ENCODE peak calls at places on chromosomes 7 and 10, in four cellular contexts. L is testis, J is dorsolateral prefrontal cortex, P is heart right ventricle. A is an unnamed sample.

GRCh38 chr7:49773939-49774458 is 561 bp downstream of the VWC2 start:
- DNase-seq in J (no peak), L (no peak), P (peak; percentile 28), A (no peak)

GRCh38 chr10:108385963-108386362 is 1221.5 kb upstream of the SORCS1 start:
- DNase-seq in J (no peak), L (no peak), P (no peak), A (no peak)

GRCh38 chr7:80767655-80768054 is 129.2 kb downstream of the CD36 start:
- DNase-seq in L (no peak), P (no peak), J (no peak), A (no peak)

GRCh38 chr10:7311256-7312178 is 99.3 kb downstream of the SFMBT2 start:
- DNase-seq in L (no peak), P (no peak), J (no peak), A (no peak)

GRCh38 chr10:21494221-21495001 is 31.1 kb downstream of the SKIDA1 start:
- DNase-seq in L (peak; percentile 56), P (peak; percentile 52), J (no peak), A (peak; percentile 48)

GRCh38 chr7:11747715-11748485 is 84.1 kb downstream of the THSD7A start:
- DNase-seq in J (no peak), P (no peak), L (no peak), A (no peak)

GRCh38 chr7:157609932-157610640 is 273.3 kb downstream of the DNAJB6 start:
- DNase-seq in P (no peak), J (no peak), L (no peak), A (no peak)

GRCh38 chr7:77687100-77687746 is 9.0 kb upstream of the RSBN1L start:
- DNase-seq in L (no peak), P (no peak), J (no peak), A (no peak)

GRCh38 chr10:95430231-95430951 is 130.8 kb downstream of the SORBS1 start:
- DNase-seq in L (peak; percentile 61), J (no peak), P (no peak), A (no peak)

GRCh38 chr10:109735776-109736175 is 187.5 kb downstream of the XPNPEP1 start:
- DNase-seq in L (no peak), P (no peak), J (no peak), A (no peak)

GRCh38 chr10:76352300-76352699 is 920.9 kb downstream of the LRMDA start:
- DNase-seq in J (no peak), L (no peak), P (no peak), A (no peak)

GRCh38 chr10:83555264-83555663 is 584.0 kb upstream of the GHITM start:
- DNase-seq in J (no peak), L (no peak), P (no peak), A (peak; percentile 24)

GRCh38 chr10:128612631-128613030 is 486.4 kb upstream of the MKI67 start:
- DNase-seq in L (no peak), P (no peak), J (no peak), A (no peak)

GRCh38 chr10:12194752-12195271 is 879 bp downstream of the NUDT5 start:
- DNase-seq in L (peak; percentile 45), P (peak; percentile 44), J (no peak), A (peak; percentile 32)

GRCh38 chr10:128047337-128047736 is 78.9 kb downstream of the MKI67 start:
- DNase-seq in P (peak; percentile 65), L (peak; percentile 90), J (peak; percentile 56), A (peak; percentile 70)

GRCh38 chr10:112953760-112954159 is 3.7 kb downstream of the TCF7L2 start:
- DNase-seq in L (no peak), P (no peak), J (no peak), A (no peak)
- H3K4me3 ChIP-seq in L (peak overlapping the region; percentile 81), P (peak overlapping the region; percentile 78), J (peak overlapping the region; percentile 75), A (no peak overlapping the region)

GRCh38 chr7:23472046-23472445 is 1.8 kb upstream of the IGF2BP3 start:
- DNase-seq in J (no peak), L (no peak), P (no peak), A (peak; percentile 25)

GRCh38 chr7:23469961-23470250 is 385 bp downstream of the IGF2BP3 start:
- DNase-seq in L (no peak), P (no peak), J (no peak), A (no peak)

GRCh38 chr7:23471090-23471859 is 984 bp upstream of the IGF2BP3 start:
- DNase-seq in P (peak; percentile 17), L (no peak), J (no peak), A (peak; percentile 92)

GRCh38 chr7:23469150-23469960 is 936 bp downstream of the IGF2BP3 start:
- DNase-seq in L (no peak), J (no peak), P (no peak), A (peak; percentile 74)

DNA sequence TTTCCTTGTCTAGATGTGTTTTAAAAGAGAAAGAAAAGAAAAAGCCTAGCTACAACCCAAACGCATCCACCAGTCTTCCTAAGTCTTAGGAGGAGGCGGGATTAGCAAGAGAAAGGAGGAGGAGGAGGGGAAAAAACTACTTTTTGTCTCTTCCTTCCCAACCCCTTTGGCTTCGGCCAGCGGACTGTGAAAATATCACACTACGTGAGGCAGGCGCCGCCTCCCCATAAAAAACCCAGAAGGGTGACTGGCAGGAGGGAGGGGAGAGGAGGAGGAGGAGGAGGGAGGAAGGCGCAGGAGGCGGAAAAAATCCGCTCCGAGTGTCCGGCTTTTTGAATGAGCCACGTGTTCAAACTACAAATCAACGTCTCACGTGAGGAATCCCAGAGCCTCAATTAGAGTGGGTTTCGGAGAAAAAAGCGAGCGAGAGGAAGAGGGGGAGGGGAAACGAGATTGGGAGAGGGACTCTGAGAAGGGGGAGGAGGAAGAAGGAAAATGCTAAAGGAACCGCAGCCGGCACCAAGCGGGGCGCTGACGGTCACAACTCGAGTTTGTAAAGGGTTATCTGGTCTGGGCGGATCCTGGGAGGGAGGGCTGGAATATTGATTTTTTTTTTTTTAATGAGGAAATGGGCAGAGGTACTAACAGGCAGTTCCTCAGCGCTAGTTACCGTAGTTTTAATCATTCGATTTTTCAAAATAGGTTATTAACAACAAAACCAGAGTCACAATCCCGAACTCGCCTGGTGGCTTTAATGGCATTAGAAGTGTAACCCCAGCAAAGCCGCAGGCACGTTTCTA is at the start of gene IGF2BP3:
- DNase-seq in P (no peak), J (no peak), L (no peak), A (peak; percentile 83)
- TF ChIP-seq CTCF in P (no peak), J (no peak), L (no peak), A (no peak)

DNA sequence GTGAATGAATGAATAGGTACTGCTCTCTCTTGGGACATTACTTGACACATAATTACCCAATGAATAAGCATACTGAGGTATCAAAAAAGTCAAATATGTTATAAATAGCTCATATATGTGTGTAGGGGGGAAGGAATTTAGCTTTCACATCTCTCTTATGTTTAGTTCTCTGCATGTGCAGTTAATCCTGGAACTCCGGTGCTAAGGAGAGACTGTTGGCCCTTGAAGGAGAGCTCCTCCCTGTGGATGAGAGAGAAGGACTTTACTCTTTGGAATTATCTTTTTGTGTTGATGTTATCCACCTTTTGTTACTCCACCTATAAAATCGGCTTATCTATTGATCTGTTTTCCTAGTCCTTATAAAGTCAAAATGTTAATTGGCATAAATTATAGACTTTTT is 1.2 kb downstream of the CFTR start:
- DNase-seq in P (no peak), J (no peak), L (no peak), A (no peak)
- H3K4me3 ChIP-seq in P (no peak overlapping the region), J (no peak overlapping the region), L (no peak overlapping the region), A (no peak overlapping the region)

DNA sequence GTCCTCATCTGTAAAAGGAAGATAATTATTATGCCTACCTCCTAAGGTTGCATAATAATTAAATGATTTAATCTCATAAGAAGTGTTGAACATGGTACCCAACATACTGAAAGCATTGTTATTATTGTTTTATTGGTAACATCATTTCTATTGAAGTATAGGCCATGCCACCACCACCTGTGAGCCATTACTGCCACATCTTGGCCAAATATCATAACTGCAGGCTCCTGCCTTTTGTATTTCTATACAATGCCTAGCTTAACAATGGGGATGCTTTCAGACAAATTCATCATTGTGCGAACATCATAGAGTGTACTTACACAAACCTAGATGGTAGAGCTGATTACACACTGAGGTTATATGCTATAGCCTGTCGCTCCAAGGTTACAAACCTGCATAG is 61.1 kb upstream of the NPSR1 start:
- DNase-seq in J (no peak), P (no peak), L (peak; percentile 25), A (no peak)
- TF ChIP-seq CTCF in J (no peak), P (peak; percentile 46), L (peak; percentile 5), A (peak; percentile 40)

A was measured in GM06990.